ENCODE peak calls at places on chromosomes 3 and 15, in nine cellular contexts. T is neural crest cell; D is endodermal cell; G is stimulated activated CD4-positive, alpha-beta T cell treated with anti-CD3 and anti-CD28 coated beads, Interleukin-4, amount 100 ng/mL, for 24 hours; W is fibroblast of the aortic adventitia; M is AG08395; S is cardiac fibroblast; B is GM20000; F is left ventricle myocardium superior. O is an unnamed sample.

GRCh38 chr3:172550347-172550943 is 27.2 kb upstream of the TNFSF10 start:
- DNase-seq in M (peak; percentile 88), T (no peak), B (no peak), G (peak; percentile 86), W (peak; percentile 70), F (no peak), D (no peak), S (peak; percentile 88), O (no peak)

GRCh38 chr3:58899159-58899952 is 150.5 kb downstream of the CFAP20DC start:
- DNase-seq in T (no peak), W (peak; percentile 48), M (peak; percentile 7), G (peak; percentile 26), D (peak; percentile 47), F (peak; percentile 44), B (peak; percentile 40), S (peak; percentile 4), O (no peak)

GRCh38 chr3:141454906-141455602 is 31.8 kb upstream of the RASA2 start:
- DNase-seq in M (peak; percentile 85), G (peak; percentile 36), T (no peak), B (peak; percentile 78), F (no peak), W (peak; percentile 88), S (peak; percentile 94), D (peak; percentile 73), O (peak; percentile 72)

GRCh38 chr3:50502584-50503423 is 630 bp downstream of the CACNA2D2 start:
- DNase-seq in M (no peak), B (no peak), W (no peak), T (peak; percentile 29), D (peak; percentile 82), S (no peak), F (no peak), G (no peak), O (no peak)

GRCh38 chr3:48504051-48504946 is at the start of gene SHISA5:
- DNase-seq in D (peak; percentile 83), G (peak; percentile 60), S (peak; percentile 54), T (peak; percentile 38), B (peak; percentile 81), M (peak; percentile 76), F (peak; percentile 90), W (peak; percentile 82), O (no peak)

GRCh38 chr3:64122476-64122875 is 99.2 kb upstream of the PSMD6 start:
- DNase-seq in W (no peak), G (no peak), T (no peak), F (peak; percentile 71), B (no peak), M (no peak), S (no peak), D (no peak), O (no peak)

GRCh38 chr3:129051776-129052400 is 8.7 kb upstream of the GP9 start:
- DNase-seq in D (peak; percentile 48), T (no peak), S (no peak), M (peak; percentile 18), F (peak; percentile 74), G (no peak), W (peak; percentile 20), B (no peak), O (no peak)

GRCh38 chr3:16723994-16724393 is 118.8 kb upstream of the DAZL start:
- DNase-seq in F (no peak), G (no peak), D (peak; percentile 75), W (peak; percentile 22), S (peak; percentile 68), M (peak; percentile 9), T (no peak), B (no peak), O (no peak)

GRCh38 chr3:100970537-100970936 is 22.7 kb downstream of the ABI3BP start:
- DNase-seq in B (no peak), F (no peak), G (no peak), M (no peak), D (no peak), W (no peak), T (no peak), S (no peak), O (no peak)

GRCh38 chr15:27762471-27762870 is 336.6 kb downstream of the OCA2 start:
- DNase-seq in S (no peak), B (no peak), D (no peak), W (no peak), T (no peak), F (no peak), G (no peak), M (no peak), O (no peak)

GRCh38 chr3:180040966-180041365 is 4.2 kb upstream of the PEX5L start:
- DNase-seq in B (no peak), M (no peak), T (no peak), S (no peak), G (no peak), W (no peak), D (no peak), F (no peak), O (peak; percentile 13)

GRCh38 chr15:40891810-40892448 is 2.3 kb upstream of the VPS18 start:
- DNase-seq in T (no peak), W (peak; percentile 59), S (peak; percentile 60), B (no peak), D (peak; percentile 84), G (no peak), M (peak; percentile 55), F (no peak), O (peak; percentile 21)

GRCh38 chr3:39332525-39332924 is 3.0 kb downstream of the CCR8 start:
- DNase-seq in B (no peak), M (no peak), D (no peak), G (no peak), T (no peak), S (no peak), F (peak; percentile 70), W (no peak), O (no peak)

GRCh38 chr3:9934235-9934621 is 594 bp downstream of the CRELD1 start:
- DNase-seq in F (no peak), G (peak; percentile 35), M (no peak), S (no peak), W (peak; percentile 45), D (no peak), B (no peak), T (no peak), O (no peak)

GRCh38 chr3:68876112-68876713 is 56.1 kb downstream of the TAFA4 start:
- DNase-seq in B (peak; percentile 32), G (peak; percentile 40), S (peak; percentile 85), D (no peak), T (peak; percentile 22), M (peak; percentile 49), W (peak; percentile 82), F (no peak), O (peak; percentile 2)

GRCh38 chr15:92074646-92075045 is 221.1 kb downstream of the SLCO3A1 start:
- DNase-seq in D (peak; percentile 70), G (no peak), F (peak; percentile 66), B (no peak), T (no peak), M (peak; percentile 23), W (peak; percentile 91), S (peak; percentile 68), O (no peak)

GRCh38 chr3:155110021-155110420 is 29.9 kb downstream of the MME start:
- DNase-seq in M (no peak), F (no peak), W (no peak), S (no peak), G (no peak), D (no peak), B (no peak), T (no peak), O (no peak)

GRCh38 chr15:26891448-26891881 is 24.6 kb downstream of the GABRA5 start:
- DNase-seq in G (peak; percentile 30), T (peak; percentile 95), F (peak; percentile 67), W (peak; percentile 54), B (peak; percentile 63), M (peak; percentile 79), S (peak; percentile 68), D (peak; percentile 95), O (peak; percentile 51)

GRCh38 chr3:125072310-125072709 is 16.5 kb upstream of the HEG1 start:
- DNase-seq in W (peak; percentile 28), T (no peak), D (no peak), F (peak; percentile 56), G (no peak), B (no peak), M (peak; percentile 63), S (peak; percentile 41), O (no peak)

GRCh38 chr3:45978348-45978747 is 17.3 kb downstream of the FYCO1 start:
- DNase-seq in G (peak; percentile 42), T (no peak), B (no peak), D (no peak), M (no peak), W (no peak), S (no peak), F (no peak), O (no peak)

GRCh38 chr3:187012609-187013051 is 82.3 kb downstream of the ST6GAL1 start:
- DNase-seq in F (peak; percentile 34), S (peak; percentile 36), G (peak; percentile 56), M (no peak), T (no peak), W (no peak), D (no peak), B (no peak), O (no peak)

GRCh38 chr3:31926543-31926942 is 54.5 kb downstream of the OSBPL10 start:
- DNase-seq in G (no peak), F (no peak), B (no peak), M (no peak), T (no peak), S (no peak), D (no peak), W (no peak), O (no peak)

GRCh38 chr3:117921908-117922456 is 1112.7 kb downstream of the IGSF11 start:
- DNase-seq in W (no peak), B (no peak), G (no peak), S (no peak), T (no peak), F (no peak), D (peak; percentile 44), M (no peak), O (no peak)

GRCh38 chr15:99507016-99507731 is 58.6 kb upstream of the MEF2A start:
- DNase-seq in M (peak; percentile 17), D (peak; percentile 41), B (no peak), S (peak; percentile 78), F (peak; percentile 82), W (peak; percentile 93), G (no peak), T (no peak), O (no peak)

GRCh38 chr3:169243122-169243521 is 420.4 kb downstream of the MECOM start:
- DNase-seq in B (no peak), S (peak; percentile 34), M (no peak), G (no peak), T (no peak), D (no peak), W (peak; percentile 63), F (no peak), O (no peak)

GRCh38 chr3:39000008-39000450 is 51.7 kb downstream of the SCN11A start:
- DNase-seq in F (no peak), M (peak; percentile 68), G (no peak), T (no peak), B (peak; percentile 59), W (peak; percentile 79), D (no peak), S (peak; percentile 80), O (peak; percentile 41)

GRCh38 chr15:101489633-101490407 is at the start of gene PCSK6:
- DNase-seq in M (peak; percentile 31), T (peak; percentile 33), D (peak; percentile 72), W (no peak), S (no peak), G (no peak), F (peak; percentile 79), B (peak; percentile 75), O (no peak)

GRCh38 chr3:176872771-176873209 is 324.5 kb downstream of the TBL1XR1 start:
- DNase-seq in W (peak; percentile 64), F (peak; percentile 35), S (peak; percentile 68), B (peak; percentile 48), M (peak; percentile 31), T (peak; percentile 45), G (peak; percentile 58), D (peak; percentile 87), O (no peak)

GRCh38 chr3:133478624-133479023 is 78.8 kb downstream of the BFSP2 start:
- DNase-seq in B (no peak), T (no peak), D (no peak), W (no peak), S (no peak), F (no peak), G (no peak), M (no peak), O (no peak)

GRCh38 chr15:97521390-97521789 is 439.1 kb upstream of the ARRDC4 start:
- DNase-seq in F (no peak), S (no peak), B (no peak), D (no peak), W (no peak), T (no peak), G (no peak), M (no peak), O (no peak)

GRCh38 chr3:114274929-114275328 is 18.9 kb upstream of the TIGIT start:
- DNase-seq in B (no peak), T (no peak), D (no peak), M (no peak), W (peak; percentile 52), S (peak; percentile 61), F (no peak), G (no peak), O (no peak)

O was measured in DMS153.